ENCODE peak calls at places on chromosomes 16 and 17, in nine cellular contexts. One of them, this sample, is unnamed. For H3K9me3, the result is how much of the 10 kb centered on the place peaks cover.

GRCh38 chr16:6279261-6279660 is 1053.4 kb upstream of the RBFOX1 start:
- DNase-seq in Peyer's patch: no peak
- DNase-seq in heart right ventricle: no peak
- DNase-seq in OCI-LY7: no peak
- DNase-seq in mucosa of descending colon: no peak
- DNase-seq in A549: no peak
- DNase-seq in upper lobe of left lung: no peak
- DNase-seq in mammary epithelial cell: no peak
- DNase-seq in AG04450: no peak
- DNase-seq in this sample: no peak

GRCh38 chr17:38725066-38725465 is 5.1 kb upstream of the CISD3 start:
- DNase-seq in A549: no peak
- DNase-seq in OCI-LY7: no peak
- DNase-seq in mucosa of descending colon: no peak
- DNase-seq in upper lobe of left lung: no peak
- DNase-seq in mammary epithelial cell: no peak
- DNase-seq in Peyer's patch: no peak
- DNase-seq in AG04450: no peak
- DNase-seq in heart right ventricle: no peak
- DNase-seq in this sample: no peak

GRCh38 chr17:81090361-81091133 is 55.6 kb downstream of the BAIAP2 start:
- DNase-seq in mammary epithelial cell: no peak
- DNase-seq in AG04450: no peak
- DNase-seq in Peyer's patch: peak
- DNase-seq in mucosa of descending colon: peak
- DNase-seq in heart right ventricle: no peak
- DNase-seq in upper lobe of left lung: peak
- DNase-seq in A549: peak
- DNase-seq in OCI-LY7: peak
- DNase-seq in this sample: peak

GRCh38 chr16:4426021-4426684 is 485 bp downstream of the DNAJA3 start:
- DNase-seq in heart right ventricle: no peak
- DNase-seq in mammary epithelial cell: no peak
- DNase-seq in OCI-LY7: peak
- DNase-seq in AG04450: no peak
- DNase-seq in mucosa of descending colon: peak
- DNase-seq in Peyer's patch: no peak
- DNase-seq in upper lobe of left lung: no peak
- DNase-seq in A549: no peak
- DNase-seq in this sample: no peak

GRCh38 chr17:79223471-79223870 is 148.8 kb downstream of the ENGASE start:
- DNase-seq in mammary epithelial cell: no peak
- DNase-seq in Peyer's patch: no peak
- DNase-seq in AG04450: no peak
- DNase-seq in A549: no peak
- DNase-seq in OCI-LY7: no peak
- DNase-seq in mucosa of descending colon: peak
- DNase-seq in upper lobe of left lung: no peak
- DNase-seq in heart right ventricle: no peak
- DNase-seq in this sample: no peak

GRCh38 chr16:58299757-58300349 is 5.0 kb upstream of the PRSS54 start:
- DNase-seq in OCI-LY7: peak
- DNase-seq in mammary epithelial cell: peak
- DNase-seq in Peyer's patch: no peak
- DNase-seq in heart right ventricle: peak
- DNase-seq in upper lobe of left lung: no peak
- DNase-seq in AG04450: no peak
- DNase-seq in mucosa of descending colon: no peak
- DNase-seq in A549: peak
- DNase-seq in this sample: no peak

GRCh38 chr17:50346313-50347086 is 574 bp downstream of the XYLT2 start:
- DNase-seq in A549: no peak
- DNase-seq in upper lobe of left lung: peak
- DNase-seq in mammary epithelial cell: peak
- DNase-seq in Peyer's patch: peak
- DNase-seq in OCI-LY7: no peak
- DNase-seq in heart right ventricle: peak
- DNase-seq in AG04450: no peak
- DNase-seq in mucosa of descending colon: peak
- DNase-seq in this sample: peak

GRCh38 chr16:85574672-85575475 is 38.2 kb upstream of the GSE1 start:
- DNase-seq in mucosa of descending colon: no peak
- DNase-seq in Peyer's patch: no peak
- DNase-seq in upper lobe of left lung: peak
- DNase-seq in mammary epithelial cell: no peak
- DNase-seq in OCI-LY7: no peak
- DNase-seq in A549: no peak
- DNase-seq in heart right ventricle: no peak
- DNase-seq in AG04450: no peak
- DNase-seq in this sample: no peak

GRCh38 chr17:73787036-73787720 is 142.9 kb upstream of the SDK2 start:
- DNase-seq in Peyer's patch: peak
- DNase-seq in mucosa of descending colon: no peak
- DNase-seq in OCI-LY7: no peak
- DNase-seq in A549: no peak
- DNase-seq in upper lobe of left lung: no peak
- DNase-seq in heart right ventricle: no peak
- DNase-seq in mammary epithelial cell: no peak
- DNase-seq in AG04450: no peak
- DNase-seq in this sample: no peak

GRCh38 chr16:23504453-23505179 is 5.7 kb downstream of the GGA2 start:
- DNase-seq in OCI-LY7: peak
- DNase-seq in Peyer's patch: peak
- DNase-seq in heart right ventricle: peak
- DNase-seq in mucosa of descending colon: peak
- DNase-seq in upper lobe of left lung: peak
- DNase-seq in A549: peak
- DNase-seq in AG04450: peak
- DNase-seq in mammary epithelial cell: peak
- DNase-seq in this sample: peak

GRCh38 chr17:68255731-68256538 is 8.1 kb downstream of the AMZ2 start:
- DNase-seq in mucosa of descending colon: no peak
- DNase-seq in heart right ventricle: no peak
- DNase-seq in Peyer's patch: no peak
- DNase-seq in AG04450: no peak
- DNase-seq in upper lobe of left lung: no peak
- DNase-seq in OCI-LY7: peak
- DNase-seq in mammary epithelial cell: no peak
- DNase-seq in A549: no peak
- DNase-seq in this sample: no peak

GRCh38 chr16:84513111-84514065 is 8.9 kb upstream of the MEAK7 start:
- DNase-seq in A549: no peak
- DNase-seq in upper lobe of left lung: no peak
- DNase-seq in mammary epithelial cell: no peak
- DNase-seq in Peyer's patch: no peak
- DNase-seq in mucosa of descending colon: peak
- DNase-seq in AG04450: peak
- DNase-seq in OCI-LY7: no peak
- DNase-seq in heart right ventricle: no peak
- DNase-seq in this sample: no peak

GRCh38 chr16:73031155-73031866 is 16.6 kb downstream of the ZFHX3 start:
- DNase-seq in mammary epithelial cell: no peak
- DNase-seq in OCI-LY7: no peak
- DNase-seq in AG04450: no peak
- DNase-seq in Peyer's patch: no peak
- DNase-seq in upper lobe of left lung: no peak
- DNase-seq in A549: no peak
- DNase-seq in mucosa of descending colon: no peak
- DNase-seq in heart right ventricle: no peak
- DNase-seq in this sample: no peak

GRCh38 chr17:44004077-44004760 is at the start of gene NAGS:
- DNase-seq in Peyer's patch: peak
- DNase-seq in A549: no peak
- DNase-seq in mammary epithelial cell: no peak
- DNase-seq in AG04450: no peak
- DNase-seq in mucosa of descending colon: peak
- DNase-seq in heart right ventricle: no peak
- DNase-seq in upper lobe of left lung: peak
- DNase-seq in OCI-LY7: no peak
- DNase-seq in this sample: peak

GRCh38 chr17:56441331-56441730 is 152.2 kb upstream of the NOG start:
- DNase-seq in A549: peak
- DNase-seq in upper lobe of left lung: no peak
- DNase-seq in AG04450: peak
- DNase-seq in Peyer's patch: no peak
- DNase-seq in mammary epithelial cell: peak
- DNase-seq in mucosa of descending colon: no peak
- DNase-seq in heart right ventricle: no peak
- DNase-seq in OCI-LY7: no peak
- DNase-seq in this sample: no peak

GRCh38 chr17:75084039-75084660 is 3.6 kb upstream of the SLC16A5 start:
- DNase-seq in upper lobe of left lung: no peak
- DNase-seq in mucosa of descending colon: no peak
- DNase-seq in Peyer's patch: no peak
- DNase-seq in mammary epithelial cell: no peak
- DNase-seq in AG04450: no peak
- DNase-seq in OCI-LY7: no peak
- DNase-seq in A549: peak
- DNase-seq in heart right ventricle: no peak
- DNase-seq in this sample: no peak

GRCh38 chr16:29304251-29304900 is 102.1 kb downstream of the NPIPB11 start:
- DNase-seq in AG04450: no peak
- DNase-seq in Peyer's patch: no peak
- DNase-seq in mucosa of descending colon: no peak
- DNase-seq in A549: no peak
- DNase-seq in heart right ventricle: no peak
- DNase-seq in upper lobe of left lung: no peak
- DNase-seq in OCI-LY7: no peak
- DNase-seq in mammary epithelial cell: no peak
- DNase-seq in this sample: no peak

GRCh38 chr17:46940692-46941404 is 17.9 kb downstream of the GOSR2 start:
- DNase-seq in mucosa of descending colon: peak
- DNase-seq in Peyer's patch: peak
- DNase-seq in AG04450: peak
- DNase-seq in upper lobe of left lung: no peak
- DNase-seq in mammary epithelial cell: peak
- DNase-seq in OCI-LY7: peak
- DNase-seq in A549: peak
- DNase-seq in heart right ventricle: peak
- DNase-seq in this sample: peak

GRCh38 chr17:29807520-29808361 is 122.3 kb downstream of the SSH2 start:
- DNase-seq in upper lobe of left lung: no peak
- DNase-seq in Peyer's patch: peak
- DNase-seq in A549: peak
- DNase-seq in AG04450: peak
- DNase-seq in heart right ventricle: peak
- DNase-seq in mammary epithelial cell: peak
- DNase-seq in OCI-LY7: peak
- DNase-seq in mucosa of descending colon: no peak
- DNase-seq in this sample: peak

DNA sequence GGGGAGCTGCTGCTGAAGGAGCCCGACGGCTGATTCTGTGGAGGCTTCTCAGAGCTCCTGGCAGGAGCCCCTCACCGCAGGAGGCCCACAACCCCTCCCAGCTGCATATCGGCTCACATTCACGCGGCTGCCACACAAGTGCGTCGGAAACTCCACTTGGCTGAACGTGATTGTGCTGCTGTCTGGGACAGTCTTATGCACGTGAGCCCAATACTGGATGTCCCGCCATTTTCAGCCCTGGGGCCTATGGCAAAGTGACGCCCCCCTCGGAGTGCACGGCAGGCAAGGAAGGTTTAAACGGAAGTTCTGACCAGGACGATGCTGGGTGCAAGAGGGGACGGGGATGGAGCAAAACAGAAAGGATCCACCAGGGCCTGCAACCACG is 8.8 kb upstream of the PITPNA start:
- DNase-seq in mammary epithelial cell: no peak
- DNase-seq in OCI-LY7: no peak
- DNase-seq in Peyer's patch: no peak
- DNase-seq in heart right ventricle: no peak
- DNase-seq in upper lobe of left lung: no peak
- DNase-seq in A549: no peak
- DNase-seq in mucosa of descending colon: no peak
- DNase-seq in AG04450: no peak
- DNase-seq in this sample: no peak
- TF ChIP-seq CTCF in mammary epithelial cell: no peak
- TF ChIP-seq CTCF in OCI-LY7: no peak
- TF ChIP-seq CTCF in Peyer's patch: no peak
- TF ChIP-seq CTCF in heart right ventricle: no peak
- TF ChIP-seq CTCF in upper lobe of left lung: no peak
- TF ChIP-seq CTCF in A549: no peak
- TF ChIP-seq CTCF in mucosa of descending colon: no peak
- TF ChIP-seq CTCF in AG04450: no peak
- TF ChIP-seq CTCF in this sample: no peak

DNA sequence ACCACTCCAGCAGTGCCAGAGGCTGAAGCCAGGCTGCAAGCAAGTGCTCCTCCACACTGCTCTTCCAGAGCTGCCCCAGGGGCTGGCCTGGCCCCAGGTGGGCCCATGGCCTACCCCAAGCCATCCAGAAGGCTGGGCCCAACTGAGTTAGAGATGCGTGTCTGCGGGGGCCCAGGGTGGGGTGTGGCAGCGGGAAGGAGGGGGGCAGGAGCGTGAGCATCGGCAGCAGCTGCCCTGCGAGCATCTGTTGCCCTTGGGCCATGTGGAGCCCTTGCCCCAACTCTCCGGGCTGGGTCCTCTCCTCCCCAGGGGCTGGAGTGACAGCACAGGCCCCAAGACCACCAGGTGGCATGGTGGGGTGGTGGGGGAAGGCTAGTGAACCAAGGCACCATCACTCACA is 7.3 kb upstream of the SREBF1 start:
- DNase-seq in OCI-LY7: no peak
- DNase-seq in A549: no peak
- DNase-seq in heart right ventricle: no peak
- DNase-seq in AG04450: no peak
- DNase-seq in mucosa of descending colon: no peak
- DNase-seq in upper lobe of left lung: peak
- DNase-seq in Peyer's patch: no peak
- DNase-seq in mammary epithelial cell: no peak
- DNase-seq in this sample: no peak
- H3K9me3 ChIP-seq in OCI-LY7: under half
- H3K9me3 ChIP-seq in A549: under half
- H3K9me3 ChIP-seq in heart right ventricle: under half
- H3K9me3 ChIP-seq in AG04450: under half
- H3K9me3 ChIP-seq in mucosa of descending colon: under half
- H3K9me3 ChIP-seq in upper lobe of left lung: under half
- H3K9me3 ChIP-seq in Peyer's patch: under half
- H3K9me3 ChIP-seq in mammary epithelial cell: under half
- H3K9me3 ChIP-seq in this sample: under half

DNA sequence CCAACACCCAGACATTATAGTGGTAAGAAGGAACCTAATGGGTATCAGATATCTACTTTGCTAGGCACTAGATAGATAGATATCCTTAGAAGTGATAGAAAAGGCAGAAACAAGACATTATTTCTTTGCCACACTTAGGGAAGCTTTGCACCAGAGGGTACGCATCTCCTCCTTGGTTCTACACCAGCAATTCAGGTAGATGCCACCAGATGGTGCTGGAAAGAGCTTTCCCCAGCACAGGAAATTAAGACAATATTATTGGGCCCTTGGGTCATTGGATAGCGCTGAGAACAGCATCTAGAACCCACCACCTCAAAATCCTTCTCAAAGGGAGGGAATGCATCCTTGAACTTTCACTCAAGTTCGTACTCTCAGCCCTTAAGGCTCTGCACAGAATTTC is 173.8 kb upstream of the CCL2 start:
- DNase-seq in A549: peak
- DNase-seq in mammary epithelial cell: no peak
- DNase-seq in Peyer's patch: no peak
- DNase-seq in upper lobe of left lung: no peak
- DNase-seq in AG04450: no peak
- DNase-seq in OCI-LY7: peak
- DNase-seq in mucosa of descending colon: no peak
- DNase-seq in heart right ventricle: no peak
- DNase-seq in this sample: no peak
- TF ChIP-seq CTCF in A549: peak
- TF ChIP-seq CTCF in mammary epithelial cell: peak
- TF ChIP-seq CTCF in Peyer's patch: peak
- TF ChIP-seq CTCF in upper lobe of left lung: peak
- TF ChIP-seq CTCF in AG04450: peak
- TF ChIP-seq CTCF in OCI-LY7: peak
- TF ChIP-seq CTCF in mucosa of descending colon: no peak
- TF ChIP-seq CTCF in heart right ventricle: peak
- TF ChIP-seq CTCF in this sample: peak

GRCh38 chr16:35184356-35184870 is 1725.0 kb downstream of the TP53TG3F start:
- DNase-seq in upper lobe of left lung: no peak
- DNase-seq in Peyer's patch: no peak
- DNase-seq in A549: no peak
- DNase-seq in OCI-LY7: no peak
- DNase-seq in heart right ventricle: no peak
- DNase-seq in mucosa of descending colon: peak
- DNase-seq in mammary epithelial cell: no peak
- DNase-seq in AG04450: no peak
- DNase-seq in this sample: no peak
- H3K9me3 ChIP-seq in upper lobe of left lung: under half
- H3K9me3 ChIP-seq in Peyer's patch: under half
- H3K9me3 ChIP-seq in A549: under half
- H3K9me3 ChIP-seq in OCI-LY7: under half
- H3K9me3 ChIP-seq in heart right ventricle: under half
- H3K9me3 ChIP-seq in mucosa of descending colon: half or more
- H3K9me3 ChIP-seq in mammary epithelial cell: under half
- H3K9me3 ChIP-seq in AG04450: half or more
- H3K9me3 ChIP-seq in this sample: under half

This sample was measured in lower lobe of right lung.